ENCODE peak calls at places on chromosomes 3 and 15, in four cellular contexts. One of them, this sample, is unnamed.

GRCh38 chr3:65479967-65480366 is 558.8 kb downstream of the MAGI1 start:
- DNase-seq in ovary: no peak
- DNase-seq in LoVo: no peak
- DNase-seq in activated T-helper 1 cell treated with anti-CD3 and anti-CD28 coated beads, Interleukin-12 subunit alpha, Interleukin-12 subunit beta, Interleukin-2, Interleukin-4 antibody, amounts not matched to agents 30 ng/mL and 10 ng/mL and 1 ng/mL, durations not matched to agents 14 hours and 24 hours and 36 hours: no peak
- DNase-seq in this sample: no peak

GRCh38 chr3:152508705-152509104 is 240.0 kb downstream of the MBNL1 start:
- DNase-seq in ovary: no peak
- DNase-seq in LoVo: peak
- DNase-seq in activated T-helper 1 cell treated with anti-CD3 and anti-CD28 coated beads, Interleukin-12 subunit alpha, Interleukin-12 subunit beta, Interleukin-2, Interleukin-4 antibody, amounts not matched to agents 30 ng/mL and 10 ng/mL and 1 ng/mL, durations not matched to agents 14 hours and 24 hours and 36 hours: no peak
- DNase-seq in this sample: no peak

GRCh38 chr3:71504250-71505036 is 79.1 kb downstream of the FOXP1 start:
- DNase-seq in ovary: no peak
- DNase-seq in LoVo: peak
- DNase-seq in activated T-helper 1 cell treated with anti-CD3 and anti-CD28 coated beads, Interleukin-12 subunit alpha, Interleukin-12 subunit beta, Interleukin-2, Interleukin-4 antibody, amounts not matched to agents 30 ng/mL and 10 ng/mL and 1 ng/mL, durations not matched to agents 14 hours and 24 hours and 36 hours: no peak
- DNase-seq in this sample: no peak

GRCh38 chr3:184505479-184505878 is 56.1 kb upstream of the EPHB3 start:
- DNase-seq in ovary: no peak
- DNase-seq in LoVo: no peak
- DNase-seq in activated T-helper 1 cell treated with anti-CD3 and anti-CD28 coated beads, Interleukin-12 subunit alpha, Interleukin-12 subunit beta, Interleukin-2, Interleukin-4 antibody, amounts not matched to agents 30 ng/mL and 10 ng/mL and 1 ng/mL, durations not matched to agents 14 hours and 24 hours and 36 hours: no peak
- DNase-seq in this sample: no peak

GRCh38 chr3:4302747-4303146 is 422 bp upstream of the SETMAR start:
- DNase-seq in ovary: no peak
- DNase-seq in LoVo: no peak
- DNase-seq in activated T-helper 1 cell treated with anti-CD3 and anti-CD28 coated beads, Interleukin-12 subunit alpha, Interleukin-12 subunit beta, Interleukin-2, Interleukin-4 antibody, amounts not matched to agents 30 ng/mL and 10 ng/mL and 1 ng/mL, durations not matched to agents 14 hours and 24 hours and 36 hours: no peak
- DNase-seq in this sample: no peak

GRCh38 chr15:29312387-29312786 is 42.8 kb upstream of the NSMCE3 start:
- DNase-seq in ovary: no peak
- DNase-seq in LoVo: no peak
- DNase-seq in activated T-helper 1 cell treated with anti-CD3 and anti-CD28 coated beads, Interleukin-12 subunit alpha, Interleukin-12 subunit beta, Interleukin-2, Interleukin-4 antibody, amounts not matched to agents 30 ng/mL and 10 ng/mL and 1 ng/mL, durations not matched to agents 14 hours and 24 hours and 36 hours: no peak
- DNase-seq in this sample: no peak

GRCh38 chr15:40421246-40422157 is 15.9 kb downstream of the IVD start:
- DNase-seq in ovary: peak
- DNase-seq in LoVo: peak
- DNase-seq in activated T-helper 1 cell treated with anti-CD3 and anti-CD28 coated beads, Interleukin-12 subunit alpha, Interleukin-12 subunit beta, Interleukin-2, Interleukin-4 antibody, amounts not matched to agents 30 ng/mL and 10 ng/mL and 1 ng/mL, durations not matched to agents 14 hours and 24 hours and 36 hours: peak
- DNase-seq in this sample: peak

GRCh38 chr15:41597787-41598186 is 38.8 kb downstream of the TYRO3 start:
- DNase-seq in ovary: no peak
- DNase-seq in LoVo: no peak
- DNase-seq in activated T-helper 1 cell treated with anti-CD3 and anti-CD28 coated beads, Interleukin-12 subunit alpha, Interleukin-12 subunit beta, Interleukin-2, Interleukin-4 antibody, amounts not matched to agents 30 ng/mL and 10 ng/mL and 1 ng/mL, durations not matched to agents 14 hours and 24 hours and 36 hours: no peak
- DNase-seq in this sample: no peak

GRCh38 chr3:10366681-10367101 is 45.8 kb upstream of the SEC13 start:
- DNase-seq in ovary: no peak
- DNase-seq in LoVo: peak
- DNase-seq in activated T-helper 1 cell treated with anti-CD3 and anti-CD28 coated beads, Interleukin-12 subunit alpha, Interleukin-12 subunit beta, Interleukin-2, Interleukin-4 antibody, amounts not matched to agents 30 ng/mL and 10 ng/mL and 1 ng/mL, durations not matched to agents 14 hours and 24 hours and 36 hours: peak
- DNase-seq in this sample: no peak

GRCh38 chr15:27906802-27907201 is 192.3 kb downstream of the OCA2 start:
- DNase-seq in ovary: no peak
- DNase-seq in LoVo: no peak
- DNase-seq in activated T-helper 1 cell treated with anti-CD3 and anti-CD28 coated beads, Interleukin-12 subunit alpha, Interleukin-12 subunit beta, Interleukin-2, Interleukin-4 antibody, amounts not matched to agents 30 ng/mL and 10 ng/mL and 1 ng/mL, durations not matched to agents 14 hours and 24 hours and 36 hours: no peak
- DNase-seq in this sample: no peak

GRCh38 chr3:104437891-104438290 is 928.8 kb upstream of the ALCAM start:
- DNase-seq in ovary: no peak
- DNase-seq in LoVo: no peak
- DNase-seq in activated T-helper 1 cell treated with anti-CD3 and anti-CD28 coated beads, Interleukin-12 subunit alpha, Interleukin-12 subunit beta, Interleukin-2, Interleukin-4 antibody, amounts not matched to agents 30 ng/mL and 10 ng/mL and 1 ng/mL, durations not matched to agents 14 hours and 24 hours and 36 hours: no peak
- DNase-seq in this sample: no peak

GRCh38 chr3:110743202-110743601 is 328.4 kb upstream of the NECTIN3 start:
- DNase-seq in ovary: no peak
- DNase-seq in LoVo: peak
- DNase-seq in activated T-helper 1 cell treated with anti-CD3 and anti-CD28 coated beads, Interleukin-12 subunit alpha, Interleukin-12 subunit beta, Interleukin-2, Interleukin-4 antibody, amounts not matched to agents 30 ng/mL and 10 ng/mL and 1 ng/mL, durations not matched to agents 14 hours and 24 hours and 36 hours: no peak
- DNase-seq in this sample: no peak

GRCh38 chr3:186959029-186959624 is 28.8 kb downstream of the ST6GAL1 start:
- DNase-seq in ovary: no peak
- DNase-seq in LoVo: no peak
- DNase-seq in activated T-helper 1 cell treated with anti-CD3 and anti-CD28 coated beads, Interleukin-12 subunit alpha, Interleukin-12 subunit beta, Interleukin-2, Interleukin-4 antibody, amounts not matched to agents 30 ng/mL and 10 ng/mL and 1 ng/mL, durations not matched to agents 14 hours and 24 hours and 36 hours: no peak
- DNase-seq in this sample: no peak

GRCh38 chr15:92796163-92796611 is 103.9 kb upstream of the CHD2 start:
- DNase-seq in ovary: no peak
- DNase-seq in LoVo: no peak
- DNase-seq in activated T-helper 1 cell treated with anti-CD3 and anti-CD28 coated beads, Interleukin-12 subunit alpha, Interleukin-12 subunit beta, Interleukin-2, Interleukin-4 antibody, amounts not matched to agents 30 ng/mL and 10 ng/mL and 1 ng/mL, durations not matched to agents 14 hours and 24 hours and 36 hours: no peak
- DNase-seq in this sample: no peak

GRCh38 chr15:29522373-29523276 is 253.0 kb upstream of the NSMCE3 start:
- DNase-seq in ovary: no peak
- DNase-seq in LoVo: peak
- DNase-seq in activated T-helper 1 cell treated with anti-CD3 and anti-CD28 coated beads, Interleukin-12 subunit alpha, Interleukin-12 subunit beta, Interleukin-2, Interleukin-4 antibody, amounts not matched to agents 30 ng/mL and 10 ng/mL and 1 ng/mL, durations not matched to agents 14 hours and 24 hours and 36 hours: no peak
- DNase-seq in this sample: no peak

GRCh38 chr15:101795455-101795854 is 7.9 kb upstream of the OR4F6 start:
- DNase-seq in ovary: no peak
- DNase-seq in LoVo: no peak
- DNase-seq in activated T-helper 1 cell treated with anti-CD3 and anti-CD28 coated beads, Interleukin-12 subunit alpha, Interleukin-12 subunit beta, Interleukin-2, Interleukin-4 antibody, amounts not matched to agents 30 ng/mL and 10 ng/mL and 1 ng/mL, durations not matched to agents 14 hours and 24 hours and 36 hours: no peak
- DNase-seq in this sample: no peak

GRCh38 chr15:43383070-43383469 is 12.2 kb downstream of the TUBGCP4 start:
- DNase-seq in ovary: no peak
- DNase-seq in LoVo: no peak
- DNase-seq in activated T-helper 1 cell treated with anti-CD3 and anti-CD28 coated beads, Interleukin-12 subunit alpha, Interleukin-12 subunit beta, Interleukin-2, Interleukin-4 antibody, amounts not matched to agents 30 ng/mL and 10 ng/mL and 1 ng/mL, durations not matched to agents 14 hours and 24 hours and 36 hours: no peak
- DNase-seq in this sample: no peak

GRCh38 chr3:46065294-46065705 is 38.0 kb upstream of the XCR1 start:
- DNase-seq in ovary: no peak
- DNase-seq in LoVo: peak
- DNase-seq in activated T-helper 1 cell treated with anti-CD3 and anti-CD28 coated beads, Interleukin-12 subunit alpha, Interleukin-12 subunit beta, Interleukin-2, Interleukin-4 antibody, amounts not matched to agents 30 ng/mL and 10 ng/mL and 1 ng/mL, durations not matched to agents 14 hours and 24 hours and 36 hours: peak
- DNase-seq in this sample: peak

GRCh38 chr15:81940467-81941451 is 105.1 kb downstream of the MEX3B start:
- DNase-seq in ovary: no peak
- DNase-seq in LoVo: no peak
- DNase-seq in activated T-helper 1 cell treated with anti-CD3 and anti-CD28 coated beads, Interleukin-12 subunit alpha, Interleukin-12 subunit beta, Interleukin-2, Interleukin-4 antibody, amounts not matched to agents 30 ng/mL and 10 ng/mL and 1 ng/mL, durations not matched to agents 14 hours and 24 hours and 36 hours: no peak
- DNase-seq in this sample: no peak

GRCh38 chr15:99511529-99511864 is 54.3 kb upstream of the MEF2A start:
- DNase-seq in ovary: no peak
- DNase-seq in LoVo: no peak
- DNase-seq in activated T-helper 1 cell treated with anti-CD3 and anti-CD28 coated beads, Interleukin-12 subunit alpha, Interleukin-12 subunit beta, Interleukin-2, Interleukin-4 antibody, amounts not matched to agents 30 ng/mL and 10 ng/mL and 1 ng/mL, durations not matched to agents 14 hours and 24 hours and 36 hours: no peak
- DNase-seq in this sample: no peak

GRCh38 chr3:134485075-134485536 is 679 bp downstream of the ANAPC13 start:
- DNase-seq in ovary: no peak
- DNase-seq in LoVo: peak
- DNase-seq in activated T-helper 1 cell treated with anti-CD3 and anti-CD28 coated beads, Interleukin-12 subunit alpha, Interleukin-12 subunit beta, Interleukin-2, Interleukin-4 antibody, amounts not matched to agents 30 ng/mL and 10 ng/mL and 1 ng/mL, durations not matched to agents 14 hours and 24 hours and 36 hours: no peak
- DNase-seq in this sample: no peak

GRCh38 chr3:158419820-158420653 is 151.0 kb upstream of the MLF1 start:
- DNase-seq in ovary: no peak
- DNase-seq in LoVo: no peak
- DNase-seq in activated T-helper 1 cell treated with anti-CD3 and anti-CD28 coated beads, Interleukin-12 subunit alpha, Interleukin-12 subunit beta, Interleukin-2, Interleukin-4 antibody, amounts not matched to agents 30 ng/mL and 10 ng/mL and 1 ng/mL, durations not matched to agents 14 hours and 24 hours and 36 hours: no peak
- DNase-seq in this sample: no peak

GRCh38 chr15:84749111-84749991 is 959 bp downstream of the ZNF592 start:
- DNase-seq in ovary: peak
- DNase-seq in LoVo: peak
- DNase-seq in activated T-helper 1 cell treated with anti-CD3 and anti-CD28 coated beads, Interleukin-12 subunit alpha, Interleukin-12 subunit beta, Interleukin-2, Interleukin-4 antibody, amounts not matched to agents 30 ng/mL and 10 ng/mL and 1 ng/mL, durations not matched to agents 14 hours and 24 hours and 36 hours: peak
- DNase-seq in this sample: peak

GRCh38 chr3:178260887-178261286 is 275.3 kb upstream of the KCNMB2 start:
- DNase-seq in ovary: peak
- DNase-seq in LoVo: no peak
- DNase-seq in activated T-helper 1 cell treated with anti-CD3 and anti-CD28 coated beads, Interleukin-12 subunit alpha, Interleukin-12 subunit beta, Interleukin-2, Interleukin-4 antibody, amounts not matched to agents 30 ng/mL and 10 ng/mL and 1 ng/mL, durations not matched to agents 14 hours and 24 hours and 36 hours: no peak
- DNase-seq in this sample: no peak

GRCh38 chr3:127408022-127408683 is 120.3 kb upstream of the PRR20G start:
- DNase-seq in ovary: peak
- DNase-seq in LoVo: no peak
- DNase-seq in activated T-helper 1 cell treated with anti-CD3 and anti-CD28 coated beads, Interleukin-12 subunit alpha, Interleukin-12 subunit beta, Interleukin-2, Interleukin-4 antibody, amounts not matched to agents 30 ng/mL and 10 ng/mL and 1 ng/mL, durations not matched to agents 14 hours and 24 hours and 36 hours: no peak
- DNase-seq in this sample: peak

GRCh38 chr3:143239026-143239425 is 119.5 kb downstream of the CHST2 start:
- DNase-seq in ovary: no peak
- DNase-seq in LoVo: no peak
- DNase-seq in activated T-helper 1 cell treated with anti-CD3 and anti-CD28 coated beads, Interleukin-12 subunit alpha, Interleukin-12 subunit beta, Interleukin-2, Interleukin-4 antibody, amounts not matched to agents 30 ng/mL and 10 ng/mL and 1 ng/mL, durations not matched to agents 14 hours and 24 hours and 36 hours: no peak
- DNase-seq in this sample: no peak

GRCh38 chr3:11582123-11582968 is 61.4 kb downstream of the VGLL4 start:
- DNase-seq in ovary: peak
- DNase-seq in LoVo: no peak
- DNase-seq in activated T-helper 1 cell treated with anti-CD3 and anti-CD28 coated beads, Interleukin-12 subunit alpha, Interleukin-12 subunit beta, Interleukin-2, Interleukin-4 antibody, amounts not matched to agents 30 ng/mL and 10 ng/mL and 1 ng/mL, durations not matched to agents 14 hours and 24 hours and 36 hours: no peak
- DNase-seq in this sample: peak

GRCh38 chr15:61118885-61119284 is 110.2 kb downstream of the RORA start:
- DNase-seq in ovary: no peak
- DNase-seq in LoVo: no peak
- DNase-seq in activated T-helper 1 cell treated with anti-CD3 and anti-CD28 coated beads, Interleukin-12 subunit alpha, Interleukin-12 subunit beta, Interleukin-2, Interleukin-4 antibody, amounts not matched to agents 30 ng/mL and 10 ng/mL and 1 ng/mL, durations not matched to agents 14 hours and 24 hours and 36 hours: no peak
- DNase-seq in this sample: no peak

GRCh38 chr3:81823882-81824395 is 62.5 kb upstream of the GBE1 start:
- DNase-seq in ovary: no peak
- DNase-seq in LoVo: no peak
- DNase-seq in activated T-helper 1 cell treated with anti-CD3 and anti-CD28 coated beads, Interleukin-12 subunit alpha, Interleukin-12 subunit beta, Interleukin-2, Interleukin-4 antibody, amounts not matched to agents 30 ng/mL and 10 ng/mL and 1 ng/mL, durations not matched to agents 14 hours and 24 hours and 36 hours: no peak
- DNase-seq in this sample: no peak

GRCh38 chr15:63601727-63602185 is 4.6 kb downstream of the FBXL22 start:
- DNase-seq in ovary: no peak
- DNase-seq in LoVo: peak
- DNase-seq in activated T-helper 1 cell treated with anti-CD3 and anti-CD28 coated beads, Interleukin-12 subunit alpha, Interleukin-12 subunit beta, Interleukin-2, Interleukin-4 antibody, amounts not matched to agents 30 ng/mL and 10 ng/mL and 1 ng/mL, durations not matched to agents 14 hours and 24 hours and 36 hours: no peak
- DNase-seq in this sample: no peak

This sample was measured in ureter.